ENCODE peak calls at places on chromosomes 6 and 20, in five cellular contexts. P is CD4-positive, alpha-beta memory T cell; S is A549; H is spleen; X is thyroid gland. I is an unnamed sample.

GRCh38 chr20:47659904-47660601 is 125.2 kb downstream of the SULF2 start:
- DNase-seq in H (no peak), P (no peak), X (no peak), S (no peak), I (no peak)

GRCh38 chr6:80767808-80768207 is 661.3 kb downstream of the BCKDHB start:
- DNase-seq in X (peak; percentile 11), P (no peak), S (no peak), H (no peak), I (no peak)

GRCh38 chr20:57133926-57134650 is 132.4 kb downstream of the BMP7 start:
- DNase-seq in S (no peak), X (no peak), H (peak; percentile 45), P (no peak), I (no peak)

GRCh38 chr6:128463942-128464341 is 56.5 kb downstream of the PTPRK start:
- DNase-seq in S (no peak), H (no peak), P (no peak), X (no peak), I (no peak)

GRCh38 chr6:97765480-97765879 is 482.5 kb upstream of the MMS22L start:
- DNase-seq in S (no peak), P (no peak), X (no peak), H (no peak), I (no peak)

GRCh38 chr20:56322661-56323060 is 36.1 kb upstream of the FAM210B start:
- DNase-seq in H (no peak), X (no peak), P (no peak), S (no peak), I (no peak)

GRCh38 chr6:16511048-16511660 is 250.1 kb downstream of the ATXN1 start:
- DNase-seq in S (peak; percentile 12), P (no peak), X (no peak), H (no peak), I (no peak)

GRCh38 chr6:119096683-119097310 is 18.3 kb upstream of the FAM184A start:
- DNase-seq in X (peak; percentile 67), P (no peak), S (no peak), H (no peak), I (no peak)

GRCh38 chr20:17862171-17862570 is 106.4 kb downstream of the SNX5 start:
- DNase-seq in H (no peak), X (no peak), P (no peak), S (no peak), I (no peak)

GRCh38 chr20:19457551-19457950 is 245.1 kb downstream of the SLC24A3 start:
- DNase-seq in H (no peak), X (no peak), P (no peak), S (no peak), I (no peak)

GRCh38 chr20:16695633-16696032 is 34.2 kb upstream of the SNRPB2 start:
- DNase-seq in H (no peak), X (no peak), P (no peak), S (no peak), I (no peak)

GRCh38 chr6:19845271-19846046 is 8.3 kb downstream of the ID4 start:
- DNase-seq in X (no peak), H (no peak), S (no peak), P (no peak), I (no peak)

GRCh38 chr6:31267504-31268371 is 4.2 kb downstream of the HLA-C start:
- DNase-seq in P (peak; percentile 55), H (no peak), S (no peak), X (no peak), I (no peak)

GRCh38 chr6:37314803-37315515 is 38.8 kb upstream of the RNF8 start:
- DNase-seq in H (no peak), X (peak; percentile 6), P (no peak), S (peak; percentile 22), I (no peak)

GRCh38 chr20:36407196-36407733 is 101.1 kb downstream of the DLGAP4 start:
- DNase-seq in P (no peak), S (no peak), H (no peak), X (no peak), I (no peak)

GRCh38 chr6:54282186-54282585 is 26.1 kb upstream of the TINAG start:
- DNase-seq in P (no peak), X (no peak), S (no peak), H (no peak), I (no peak)

GRCh38 chr20:62741191-62741676 is 32.6 kb downstream of the NTSR1 start:
- DNase-seq in H (peak; percentile 74), P (peak; percentile 48), X (no peak), S (no peak), I (no peak)

GRCh38 chr6:134081506-134081905 is 29.1 kb upstream of the SLC2A12 start:
- DNase-seq in X (no peak), S (no peak), H (no peak), P (no peak), I (no peak)

GRCh38 chr6:108156180-108156937 is 9.5 kb upstream of the NR2E1 start:
- DNase-seq in P (no peak), X (no peak), H (no peak), S (no peak), I (no peak)

GRCh38 chr6:136989591-136990578 is 54.9 kb downstream of the IL20RA start:
- DNase-seq in P (no peak), H (no peak), X (peak; percentile 5), S (no peak), I (no peak)

GRCh38 chr6:77415706-77416105 is 47.6 kb downstream of the HTR1B start:
- DNase-seq in H (no peak), X (no peak), P (no peak), S (no peak), I (no peak)

GRCh38 chr6:80460396-80460912 is 354.0 kb downstream of the BCKDHB start:
- DNase-seq in P (no peak), X (no peak), S (no peak), H (no peak), I (no peak)

GRCh38 chr6:91376686-91377085 is 789.8 kb upstream of the MAP3K7 start:
- DNase-seq in P (no peak), S (no peak), X (peak; percentile 8), H (no peak), I (no peak)

GRCh38 chr6:158047120-158047518 is 65.5 kb downstream of the SYNJ2 start:
- DNase-seq in H (no peak), P (no peak), X (no peak), S (no peak), I (peak; percentile 15)

GRCh38 chr6:108751851-108752732 is 96.1 kb upstream of the ARMC2 start:
- DNase-seq in P (no peak), S (no peak), X (no peak), H (no peak), I (no peak)

DNA sequence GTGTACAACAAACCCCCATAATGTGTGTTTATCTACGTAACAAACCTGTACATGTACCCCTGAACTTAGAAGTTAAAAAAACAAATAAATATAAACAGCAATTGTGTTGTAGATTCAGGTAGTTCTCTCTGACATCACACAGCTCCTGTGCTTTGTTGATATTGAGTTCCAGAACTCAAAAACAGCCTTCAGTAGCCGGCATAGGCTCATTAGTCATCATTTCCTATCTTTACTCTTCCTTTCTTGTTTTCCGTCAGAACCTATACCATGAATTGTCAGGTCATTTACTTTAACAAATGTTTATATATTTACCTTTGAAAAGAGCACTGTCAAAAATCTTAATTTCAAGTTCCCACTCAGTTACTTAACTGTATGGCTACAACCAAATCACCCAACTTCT is 88.8 kb downstream of the ADTRP start:
- DNase-seq in P (no peak), H (no peak), X (no peak), S (no peak), I (no peak)
- H3K27ac ChIP-seq in P (no peak overlapping the region), H (no peak overlapping the region), X (no peak overlapping the region), S (no peak overlapping the region), I (no peak overlapping the region)

GRCh38 chr6:152124432-152125074 is 317.1 kb downstream of the ESR1 start:
- DNase-seq in S (peak; percentile 33), X (no peak), H (no peak), P (no peak), I (no peak)

GRCh38 chr6:152130441-152130840 is 323.0 kb downstream of the ESR1 start:
- DNase-seq in H (no peak), S (no peak), P (no peak), X (no peak), I (no peak)

GRCh38 chr6:152127429-152128165 is 320.1 kb downstream of the ESR1 start:
- DNase-seq in S (no peak), X (no peak), H (no peak), P (no peak), I (no peak)

DNA sequence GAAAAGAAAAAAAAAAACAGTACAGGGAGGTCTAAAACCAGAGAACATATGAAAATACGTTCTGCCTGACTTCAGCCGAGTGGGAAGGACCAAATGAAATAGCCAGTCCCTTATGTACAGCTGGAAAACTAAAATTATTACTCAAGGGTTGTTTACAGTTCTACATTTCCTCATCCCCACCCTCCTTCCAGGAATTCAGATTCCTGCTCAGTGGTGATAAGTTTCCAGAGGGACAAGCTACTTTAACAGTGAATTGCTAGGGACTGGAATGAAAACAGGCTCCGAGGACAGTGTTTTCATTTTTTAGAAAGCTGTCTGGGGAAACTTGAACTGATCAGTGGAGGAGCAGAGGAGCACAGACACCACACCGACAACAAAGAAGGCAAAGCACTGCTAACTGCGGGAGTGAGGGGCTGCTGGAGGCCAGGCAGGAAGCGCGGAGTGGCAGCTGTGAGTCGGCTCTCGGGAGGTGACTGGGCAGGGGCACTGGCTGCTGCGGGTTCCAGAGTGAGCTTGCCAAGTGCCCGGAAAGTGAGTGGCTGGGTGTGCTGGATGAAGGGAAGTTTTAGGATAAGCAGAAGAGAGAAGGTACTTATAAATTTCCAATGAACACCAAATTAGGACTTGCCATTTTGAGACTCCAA is 322.2 kb downstream of the ESR1 start:
- DNase-seq in P (no peak), S (no peak), H (no peak), X (no peak), I (no peak)
- H3K4me1 ChIP-seq in P (no peaks in the 10 kb centered on the region), S (no peaks in the 10 kb centered on the region), H (no peaks in the 10 kb centered on the region), X (no peaks in the 10 kb centered on the region), I (no peaks in the 10 kb centered on the region)

DNA sequence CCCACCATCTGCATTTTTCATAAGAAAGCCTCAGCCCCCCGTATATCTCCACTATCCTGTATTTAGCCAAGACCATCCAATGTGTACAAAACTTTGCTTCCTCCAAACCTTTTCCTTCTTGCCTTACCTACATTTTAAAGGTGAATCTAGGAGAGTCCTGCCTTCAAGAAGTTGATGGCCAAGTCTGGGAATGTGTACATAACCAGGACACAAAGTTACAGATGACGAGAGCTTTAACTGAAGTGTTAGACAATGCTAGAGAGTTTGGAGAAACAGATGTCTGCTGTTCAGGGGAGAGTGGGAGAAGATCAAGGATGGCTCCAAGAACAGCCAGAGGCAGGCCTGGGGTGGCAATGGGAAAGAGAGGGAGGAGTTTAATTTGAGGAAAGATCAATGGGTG is 2.3 kb upstream of the UQCC2 start:
- DNase-seq in S (no peak), P (no peak), X (no peak), H (no peak), I (no peak)
- H3K4me3 ChIP-seq in S (no peak overlapping the region), P (no peak overlapping the region), X (no peak overlapping the region), H (no peak overlapping the region), I (no peak overlapping the region)

DNA sequence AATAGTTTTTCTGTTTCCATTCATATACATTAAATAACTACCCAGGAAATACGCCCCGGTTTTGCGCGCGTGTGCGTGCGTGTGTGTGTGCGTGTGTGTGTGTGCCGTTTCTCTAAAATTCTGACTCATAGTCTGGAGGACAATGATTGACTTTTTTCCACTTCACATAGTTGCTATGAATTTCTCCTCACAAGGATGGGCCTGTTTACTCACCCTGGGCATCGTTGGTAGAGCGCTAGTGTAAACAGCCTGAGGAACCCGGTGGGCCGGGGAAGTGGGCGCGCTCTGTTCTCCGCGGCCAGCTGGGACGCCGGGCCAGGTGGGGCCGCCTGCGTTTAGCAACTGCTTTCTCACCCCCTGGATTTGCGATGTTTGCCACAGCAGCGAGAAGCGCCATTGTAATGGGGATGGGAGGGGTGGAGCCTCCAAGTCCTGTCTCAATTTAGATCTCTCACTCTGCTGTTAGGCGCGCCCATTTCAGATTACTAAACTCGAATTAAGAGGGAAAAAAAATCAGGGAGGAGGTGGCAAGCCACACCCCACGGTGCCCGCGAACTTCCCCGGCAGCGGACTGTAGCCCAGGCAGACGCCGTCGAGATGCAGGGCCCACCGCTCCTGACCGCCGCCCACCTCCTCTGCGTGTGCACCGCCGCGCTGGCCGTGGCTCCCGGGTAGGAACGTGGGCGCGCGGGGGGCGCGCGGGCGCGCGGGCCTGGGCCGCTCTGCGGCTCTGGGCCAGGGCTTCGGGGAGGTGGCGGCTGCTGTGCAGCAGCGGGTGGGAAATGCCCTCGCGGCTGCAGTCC is at the start of gene CD109:
- DNase-seq in X (peak; percentile 17), H (no peak), P (peak; percentile 73), S (peak; percentile 65), I (peak; percentile 11)
- H3K27ac ChIP-seq in X (no peak within 1 kb of the TSS), H (no peak within 1 kb of the TSS), P (no peak within 1 kb of the TSS), S (peak within 1 kb of the TSS; percentile 95), I (no peak within 1 kb of the TSS)

I was measured in effector memory CD4-positive, alpha-beta T cell.